ENCODE peak calls at places on chromosomes 2 and 18, in four cellular contexts. One of them, this sample, is unnamed.

GRCh38 chr2:20616341-20616871 is 34.5 kb downstream of the HS1BP3 start:
- DNase-seq in stimulated activated CD8-positive, alpha-beta memory T cell treated with anti-CD3 and anti-CD28 coated beads, Interleukin-15, amount 100 ng/mL, for 1 hour: no peak
- DNase-seq in fibroblast of the aortic adventitia: no peak
- DNase-seq in mesendoderm: no peak
- DNase-seq in this sample: no peak

GRCh38 chr2:23385748-23386421 is 906 bp downstream of the KLHL29 start:
- DNase-seq in fibroblast of the aortic adventitia: no peak
- DNase-seq in stimulated activated CD8-positive, alpha-beta memory T cell treated with anti-CD3 and anti-CD28 coated beads, Interleukin-15, amount 100 ng/mL, for 1 hour: no peak
- DNase-seq in mesendoderm: peak
- DNase-seq in this sample: peak

GRCh38 chr2:120465701-120465988 is 119.7 kb downstream of the INHBB start:
- DNase-seq in mesendoderm: no peak
- DNase-seq in fibroblast of the aortic adventitia: no peak
- DNase-seq in stimulated activated CD8-positive, alpha-beta memory T cell treated with anti-CD3 and anti-CD28 coated beads, Interleukin-15, amount 100 ng/mL, for 1 hour: no peak
- DNase-seq in this sample: no peak

GRCh38 chr2:136212426-136213378 is 94.8 kb upstream of the CXCR4 start:
- DNase-seq in mesendoderm: peak
- DNase-seq in fibroblast of the aortic adventitia: no peak
- DNase-seq in stimulated activated CD8-positive, alpha-beta memory T cell treated with anti-CD3 and anti-CD28 coated beads, Interleukin-15, amount 100 ng/mL, for 1 hour: peak
- DNase-seq in this sample: no peak

GRCh38 chr18:13246121-13246520 is 27.6 kb downstream of the LDLRAD4 start:
- DNase-seq in stimulated activated CD8-positive, alpha-beta memory T cell treated with anti-CD3 and anti-CD28 coated beads, Interleukin-15, amount 100 ng/mL, for 1 hour: no peak
- DNase-seq in fibroblast of the aortic adventitia: no peak
- DNase-seq in mesendoderm: no peak
- DNase-seq in this sample: no peak

GRCh38 chr2:233553366-233553765 is 13.2 kb downstream of the USP40 start:
- DNase-seq in stimulated activated CD8-positive, alpha-beta memory T cell treated with anti-CD3 and anti-CD28 coated beads, Interleukin-15, amount 100 ng/mL, for 1 hour: no peak
- DNase-seq in fibroblast of the aortic adventitia: peak
- DNase-seq in mesendoderm: no peak
- DNase-seq in this sample: peak

GRCh38 chr2:173999272-173999671 is 34.1 kb upstream of the SP3 start:
- DNase-seq in mesendoderm: no peak
- DNase-seq in fibroblast of the aortic adventitia: no peak
- DNase-seq in stimulated activated CD8-positive, alpha-beta memory T cell treated with anti-CD3 and anti-CD28 coated beads, Interleukin-15, amount 100 ng/mL, for 1 hour: no peak
- DNase-seq in this sample: no peak

GRCh38 chr2:125037135-125037653 is 1012.1 kb downstream of the CNTNAP5 start:
- DNase-seq in mesendoderm: no peak
- DNase-seq in stimulated activated CD8-positive, alpha-beta memory T cell treated with anti-CD3 and anti-CD28 coated beads, Interleukin-15, amount 100 ng/mL, for 1 hour: no peak
- DNase-seq in fibroblast of the aortic adventitia: no peak
- DNase-seq in this sample: no peak

GRCh38 chr18:48085781-48086487 is 155.5 kb upstream of the SMAD2 start:
- DNase-seq in stimulated activated CD8-positive, alpha-beta memory T cell treated with anti-CD3 and anti-CD28 coated beads, Interleukin-15, amount 100 ng/mL, for 1 hour: no peak
- DNase-seq in fibroblast of the aortic adventitia: no peak
- DNase-seq in mesendoderm: no peak
- DNase-seq in this sample: no peak

GRCh38 chr2:148614332-148615049 is 30.1 kb upstream of the EPC2 start:
- DNase-seq in fibroblast of the aortic adventitia: peak
- DNase-seq in mesendoderm: peak
- DNase-seq in stimulated activated CD8-positive, alpha-beta memory T cell treated with anti-CD3 and anti-CD28 coated beads, Interleukin-15, amount 100 ng/mL, for 1 hour: no peak
- DNase-seq in this sample: peak

GRCh38 chr2:135072125-135072997 is 20.3 kb downstream of the RAB3GAP1 start:
- DNase-seq in mesendoderm: peak
- DNase-seq in stimulated activated CD8-positive, alpha-beta memory T cell treated with anti-CD3 and anti-CD28 coated beads, Interleukin-15, amount 100 ng/mL, for 1 hour: no peak
- DNase-seq in fibroblast of the aortic adventitia: no peak
- DNase-seq in this sample: no peak

GRCh38 chr2:202705446-202706020 is 70.8 kb downstream of the FAM117B start:
- DNase-seq in stimulated activated CD8-positive, alpha-beta memory T cell treated with anti-CD3 and anti-CD28 coated beads, Interleukin-15, amount 100 ng/mL, for 1 hour: no peak
- DNase-seq in fibroblast of the aortic adventitia: no peak
- DNase-seq in mesendoderm: no peak
- DNase-seq in this sample: no peak

GRCh38 chr2:107001964-107002696 is 116.2 kb upstream of the ST6GAL2 start:
- DNase-seq in mesendoderm: no peak
- DNase-seq in stimulated activated CD8-positive, alpha-beta memory T cell treated with anti-CD3 and anti-CD28 coated beads, Interleukin-15, amount 100 ng/mL, for 1 hour: no peak
- DNase-seq in fibroblast of the aortic adventitia: peak
- DNase-seq in this sample: peak

GRCh38 chr18:28163201-28163778 is 13.6 kb downstream of the CDH2 start:
- DNase-seq in stimulated activated CD8-positive, alpha-beta memory T cell treated with anti-CD3 and anti-CD28 coated beads, Interleukin-15, amount 100 ng/mL, for 1 hour: no peak
- DNase-seq in mesendoderm: no peak
- DNase-seq in fibroblast of the aortic adventitia: peak
- DNase-seq in this sample: peak

GRCh38 chr2:41932241-41933034 is 115.4 kb upstream of the PKDCC start:
- DNase-seq in fibroblast of the aortic adventitia: peak
- DNase-seq in mesendoderm: no peak
- DNase-seq in stimulated activated CD8-positive, alpha-beta memory T cell treated with anti-CD3 and anti-CD28 coated beads, Interleukin-15, amount 100 ng/mL, for 1 hour: no peak
- DNase-seq in this sample: peak

GRCh38 chr2:111669928-111670695 is 213.9 kb downstream of the ANAPC1 start:
- DNase-seq in mesendoderm: no peak
- DNase-seq in fibroblast of the aortic adventitia: no peak
- DNase-seq in stimulated activated CD8-positive, alpha-beta memory T cell treated with anti-CD3 and anti-CD28 coated beads, Interleukin-15, amount 100 ng/mL, for 1 hour: no peak
- DNase-seq in this sample: no peak

GRCh38 chr2:216116418-216116817 is 7.3 kb downstream of the XRCC5 start:
- DNase-seq in fibroblast of the aortic adventitia: no peak
- DNase-seq in mesendoderm: no peak
- DNase-seq in stimulated activated CD8-positive, alpha-beta memory T cell treated with anti-CD3 and anti-CD28 coated beads, Interleukin-15, amount 100 ng/mL, for 1 hour: no peak
- DNase-seq in this sample: peak

GRCh38 chr2:3124921-3125760 is 252.5 kb downstream of the EIPR1 start:
- DNase-seq in fibroblast of the aortic adventitia: no peak
- DNase-seq in stimulated activated CD8-positive, alpha-beta memory T cell treated with anti-CD3 and anti-CD28 coated beads, Interleukin-15, amount 100 ng/mL, for 1 hour: no peak
- DNase-seq in mesendoderm: no peak
- DNase-seq in this sample: no peak

GRCh38 chr2:241066893-241067341 is 35.2 kb downstream of the MTERF4 start:
- DNase-seq in stimulated activated CD8-positive, alpha-beta memory T cell treated with anti-CD3 and anti-CD28 coated beads, Interleukin-15, amount 100 ng/mL, for 1 hour: no peak
- DNase-seq in mesendoderm: peak
- DNase-seq in fibroblast of the aortic adventitia: no peak
- DNase-seq in this sample: peak

GRCh38 chr2:85413592-85414421 is 3.6 kb upstream of the CAPG start:
- DNase-seq in stimulated activated CD8-positive, alpha-beta memory T cell treated with anti-CD3 and anti-CD28 coated beads, Interleukin-15, amount 100 ng/mL, for 1 hour: no peak
- DNase-seq in mesendoderm: peak
- DNase-seq in fibroblast of the aortic adventitia: peak
- DNase-seq in this sample: peak

GRCh38 chr18:59921384-59921891 is 21.6 kb downstream of the PMAIP1 start:
- DNase-seq in mesendoderm: no peak
- DNase-seq in stimulated activated CD8-positive, alpha-beta memory T cell treated with anti-CD3 and anti-CD28 coated beads, Interleukin-15, amount 100 ng/mL, for 1 hour: no peak
- DNase-seq in fibroblast of the aortic adventitia: no peak
- DNase-seq in this sample: peak

GRCh38 chr18:39843546-39843945 is 2111.5 kb upstream of the PIK3C3 start:
- DNase-seq in fibroblast of the aortic adventitia: no peak
- DNase-seq in stimulated activated CD8-positive, alpha-beta memory T cell treated with anti-CD3 and anti-CD28 coated beads, Interleukin-15, amount 100 ng/mL, for 1 hour: no peak
- DNase-seq in mesendoderm: no peak
- DNase-seq in this sample: no peak

GRCh38 chr2:128318776-128319456 is at the start of gene HS6ST1:
- DNase-seq in mesendoderm: peak
- DNase-seq in fibroblast of the aortic adventitia: peak
- DNase-seq in stimulated activated CD8-positive, alpha-beta memory T cell treated with anti-CD3 and anti-CD28 coated beads, Interleukin-15, amount 100 ng/mL, for 1 hour: peak
- DNase-seq in this sample: peak

GRCh38 chr18:21513741-21514140 is 86.8 kb downstream of the ESCO1 start:
- DNase-seq in stimulated activated CD8-positive, alpha-beta memory T cell treated with anti-CD3 and anti-CD28 coated beads, Interleukin-15, amount 100 ng/mL, for 1 hour: no peak
- DNase-seq in fibroblast of the aortic adventitia: no peak
- DNase-seq in mesendoderm: no peak
- DNase-seq in this sample: no peak

GRCh38 chr18:59697236-59697932 is at the start of gene CCBE1:
- DNase-seq in stimulated activated CD8-positive, alpha-beta memory T cell treated with anti-CD3 and anti-CD28 coated beads, Interleukin-15, amount 100 ng/mL, for 1 hour: no peak
- DNase-seq in fibroblast of the aortic adventitia: peak
- DNase-seq in mesendoderm: peak
- DNase-seq in this sample: peak

GRCh38 chr2:230602562-230603230 is 109.9 kb upstream of the CAB39 start:
- DNase-seq in mesendoderm: no peak
- DNase-seq in fibroblast of the aortic adventitia: no peak
- DNase-seq in stimulated activated CD8-positive, alpha-beta memory T cell treated with anti-CD3 and anti-CD28 coated beads, Interleukin-15, amount 100 ng/mL, for 1 hour: no peak
- DNase-seq in this sample: no peak

GRCh38 chr2:239230318-239231052 is 170.3 kb downstream of the HDAC4 start:
- DNase-seq in stimulated activated CD8-positive, alpha-beta memory T cell treated with anti-CD3 and anti-CD28 coated beads, Interleukin-15, amount 100 ng/mL, for 1 hour: no peak
- DNase-seq in fibroblast of the aortic adventitia: no peak
- DNase-seq in mesendoderm: no peak
- DNase-seq in this sample: no peak

GRCh38 chr2:158953926-158954763 is 14.3 kb upstream of the TANC1 start:
- DNase-seq in fibroblast of the aortic adventitia: peak
- DNase-seq in stimulated activated CD8-positive, alpha-beta memory T cell treated with anti-CD3 and anti-CD28 coated beads, Interleukin-15, amount 100 ng/mL, for 1 hour: no peak
- DNase-seq in mesendoderm: no peak
- DNase-seq in this sample: peak

GRCh38 chr2:15845294-15845693 is 95.1 kb upstream of the MYCN start:
- DNase-seq in mesendoderm: no peak
- DNase-seq in fibroblast of the aortic adventitia: no peak
- DNase-seq in stimulated activated CD8-positive, alpha-beta memory T cell treated with anti-CD3 and anti-CD28 coated beads, Interleukin-15, amount 100 ng/mL, for 1 hour: no peak
- DNase-seq in this sample: no peak

GRCh38 chr18:33812186-33812585 is 234.2 kb downstream of the ASXL3 start:
- DNase-seq in stimulated activated CD8-positive, alpha-beta memory T cell treated with anti-CD3 and anti-CD28 coated beads, Interleukin-15, amount 100 ng/mL, for 1 hour: no peak
- DNase-seq in fibroblast of the aortic adventitia: no peak
- DNase-seq in mesendoderm: no peak
- DNase-seq in this sample: no peak

GRCh38 chr2:216066255-216066654 is 15.4 kb downstream of the PECR start:
- DNase-seq in mesendoderm: no peak
- DNase-seq in stimulated activated CD8-positive, alpha-beta memory T cell treated with anti-CD3 and anti-CD28 coated beads, Interleukin-15, amount 100 ng/mL, for 1 hour: no peak
- DNase-seq in fibroblast of the aortic adventitia: peak
- DNase-seq in this sample: no peak

GRCh38 chr2:102251042-102251848 is 60.1 kb upstream of the IL1RL1 start:
- DNase-seq in mesendoderm: peak
- DNase-seq in stimulated activated CD8-positive, alpha-beta memory T cell treated with anti-CD3 and anti-CD28 coated beads, Interleukin-15, amount 100 ng/mL, for 1 hour: peak
- DNase-seq in fibroblast of the aortic adventitia: no peak
- DNase-seq in this sample: peak

GRCh38 chr2:216006164-216006663 is 7.1 kb downstream of the MREG start:
- DNase-seq in mesendoderm: peak
- DNase-seq in fibroblast of the aortic adventitia: no peak
- DNase-seq in stimulated activated CD8-positive, alpha-beta memory T cell treated with anti-CD3 and anti-CD28 coated beads, Interleukin-15, amount 100 ng/mL, for 1 hour: no peak
- DNase-seq in this sample: no peak

GRCh38 chr2:67135201-67135600 is 261.9 kb upstream of the ETAA1 start:
- DNase-seq in stimulated activated CD8-positive, alpha-beta memory T cell treated with anti-CD3 and anti-CD28 coated beads, Interleukin-15, amount 100 ng/mL, for 1 hour: no peak
- DNase-seq in mesendoderm: no peak
- DNase-seq in fibroblast of the aortic adventitia: no peak
- DNase-seq in this sample: no peak